ENCODE peak calls at places on chromosomes 2 and 18, in five cellular contexts. Z is RKO, V is T-helper 9 cell, W is brain microvascular endothelial cell, M is AML-193. S is an unnamed sample.

GRCh38 chr2:109480486-109481195 is 133.1 kb downstream of the SEPTIN10 start:
- DNase-seq in Z (no peak), V (no peak), W (no peak), M (no peak), S (no peak)

GRCh38 chr2:113138428-113139322 is 11.3 kb downstream of the IL1RN start:
- DNase-seq in Z (peak; percentile 75), V (peak; percentile 8), W (peak; percentile 66), M (peak; percentile 82), S (peak; percentile 35)

GRCh38 chr2:25402477-25402876 is 60.8 kb upstream of the DNMT3A start:
- DNase-seq in Z (no peak), V (no peak), W (no peak), M (no peak), S (no peak)

GRCh38 chr2:44671276-44671675 is 270.2 kb upstream of the SIX3 start:
- DNase-seq in Z (no peak), V (no peak), W (no peak), M (no peak), S (no peak)

GRCh38 chr2:108409768-108410167 is 32.0 kb downstream of the SULT1C4 start:
- DNase-seq in Z (no peak), V (no peak), W (no peak), M (no peak), S (no peak)

GRCh38 chr2:74313497-74313896 is 29.7 kb downstream of the SLC4A5 start:
- DNase-seq in Z (no peak), V (no peak), W (no peak), M (no peak), S (no peak)

GRCh38 chr2:181106229-181106628 is 125.8 kb downstream of the UBE2E3 start:
- DNase-seq in Z (no peak), V (no peak), W (no peak), M (no peak), S (peak; percentile 11)

GRCh38 chr2:75495862-75496261 is 64.9 kb downstream of the EVA1A start:
- DNase-seq in Z (no peak), V (no peak), W (no peak), M (no peak), S (no peak)

GRCh38 chr2:110980613-110981062 is 140.1 kb upstream of the BCL2L11 start:
- DNase-seq in Z (no peak), V (no peak), W (no peak), M (no peak), S (no peak)

GRCh38 chr2:179898873-179899272 is 37.5 kb upstream of the ZNF385B start:
- DNase-seq in Z (peak; percentile 46), V (no peak), W (peak; percentile 39), M (peak; percentile 33), S (no peak)

GRCh38 chr2:225137971-225138370 is 95.7 kb upstream of the DOCK10 start:
- DNase-seq in Z (peak; percentile 3), V (no peak), W (no peak), M (no peak), S (no peak)

GRCh38 chr18:41938445-41938844 is 16.6 kb upstream of the PIK3C3 start:
- DNase-seq in Z (peak; percentile 85), V (no peak), W (peak; percentile 94), M (no peak), S (no peak)

GRCh38 chr2:217847106-217847505 is 155.7 kb downstream of the TNS1 start:
- DNase-seq in Z (no peak), V (no peak), W (no peak), M (no peak), S (no peak)

GRCh38 chr2:39494784-39495251 is 57.7 kb upstream of the MAP4K3 start:
- DNase-seq in Z (peak; percentile 53), V (no peak), W (peak; percentile 98), M (no peak), S (peak; percentile 85)

GRCh38 chr2:239569401-239570090 is 168.7 kb upstream of the HDAC4 start:
- DNase-seq in Z (no peak), V (no peak), W (peak; percentile 6), M (no peak), S (no peak)

S was measured in AG09319.